ENCODE peak calls at places on chromosomes 6 and 20, in six cellular contexts. W is astrocyte, K is SJSA1, B is uterus, E is right lobe of liver, M is psoas muscle. R is an unnamed sample.

GRCh38 chr20:11849270-11849920 is 68.3 kb upstream of the BTBD3 start:
- DNase-seq in W (peak; percentile 62), B (no peak), K (no peak), M (no peak), E (no peak), R (no peak)

GRCh38 chr6:135227758-135228157 is 46.6 kb downstream of the MYB start:
- DNase-seq in B (no peak), M (no peak), W (no peak), K (no peak), E (no peak), R (no peak)

GRCh38 chr6:6455272-6455671 is 133.2 kb upstream of the LY86 start:
- DNase-seq in E (no peak), M (peak; percentile 26), K (no peak), W (no peak), B (no peak), R (no peak)

GRCh38 chr6:5541751-5542432 is 280.6 kb downstream of the FARS2 start:
- DNase-seq in K (no peak), W (no peak), B (no peak), M (no peak), E (no peak), R (peak; percentile 80)

GRCh38 chr20:5316188-5317158 is at the start of gene PROKR2:
- DNase-seq in K (no peak), W (no peak), E (no peak), B (no peak), M (no peak), R (peak; percentile 23)

GRCh38 chr6:90144396-90144795 is 152.2 kb downstream of the BACH2 start:
- DNase-seq in B (no peak), M (no peak), K (no peak), E (no peak), W (no peak), R (peak; percentile 42)

GRCh38 chr20:44921447-44921846 is 11.6 kb downstream of the PABPC1L start:
- DNase-seq in M (no peak), E (no peak), W (no peak), K (no peak), B (no peak), R (no peak)

GRCh38 chr20:22341508-22341907 is 242.9 kb downstream of the FOXA2 start:
- DNase-seq in K (peak; percentile 52), B (no peak), E (no peak), W (no peak), M (no peak), R (peak; percentile 64)

GRCh38 chr20:34249291-34249690 is 8.1 kb downstream of the ASIP start:
- DNase-seq in K (no peak), W (peak; percentile 42), M (no peak), E (no peak), B (no peak), R (no peak)

GRCh38 chr6:123965894-123966293 is 162.2 kb downstream of the NKAIN2 start:
- DNase-seq in K (no peak), M (no peak), W (no peak), B (no peak), E (no peak), R (peak; percentile 38)

GRCh38 chr20:24698189-24698588 is 228.8 kb downstream of the SYNDIG1 start:
- DNase-seq in E (no peak), K (no peak), M (no peak), W (no peak), B (no peak), R (no peak)
- H3K9me3 ChIP-seq in E (no peaks in the 10 kb centered on the region), K (no peaks in the 10 kb centered on the region), M (no peaks in the 10 kb centered on the region), W (no peaks in the 10 kb centered on the region), B (no peaks in the 10 kb centered on the region), R (peaks cover 4% of the 10 kb centered on the region)

GRCh38 chr6:122956376-122956775 is 39.7 kb upstream of the CLVS2 start:
- DNase-seq in B (no peak), M (no peak), K (no peak), W (no peak), E (no peak), R (no peak)

DNA sequence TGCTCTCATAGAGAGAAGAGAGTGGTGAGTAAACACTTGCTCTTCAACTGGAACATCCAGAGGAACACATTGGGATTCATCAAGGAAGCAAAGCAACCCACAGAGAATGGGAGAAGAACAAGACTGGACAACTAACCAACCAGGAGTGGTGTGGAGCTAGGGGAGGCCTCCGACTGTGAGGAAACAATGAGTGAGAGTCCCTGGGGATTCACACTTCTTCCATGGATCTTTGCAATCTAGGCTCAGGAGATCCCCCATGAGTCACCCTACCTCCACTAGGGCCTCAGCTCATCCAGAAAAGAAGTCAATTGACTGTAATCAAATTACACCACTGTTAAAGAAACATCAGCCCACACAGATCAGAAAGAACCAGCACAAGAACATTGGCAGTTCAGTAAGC is 42.3 kb upstream of the CLVS2 start:
- DNase-seq in M (no peak), E (no peak), K (no peak), W (no peak), B (no peak), R (peak; percentile 8)
- H3K9me3 ChIP-seq in M (peaks cover 7% of the 10 kb centered on the region), E (no peaks in the 10 kb centered on the region), K (no peaks in the 10 kb centered on the region), W (peaks cover 5% of the 10 kb centered on the region), B (no peaks in the 10 kb centered on the region), R (no peaks in the 10 kb centered on the region)

GRCh38 chr20:56244259-56244658 is 4.3 kb upstream of the MC3R start:
- DNase-seq in B (no peak), K (no peak), W (no peak), M (no peak), E (no peak), R (no peak)
- H3K9me3 ChIP-seq in B (no peaks in the 10 kb centered on the region), K (no peaks in the 10 kb centered on the region), W (no peaks in the 10 kb centered on the region), M (no peaks in the 10 kb centered on the region), E (no peaks in the 10 kb centered on the region), R (no peaks in the 10 kb centered on the region)

GRCh38 chr6:155341130-155341828 is 27.0 kb upstream of the TFB1M start:
- DNase-seq in K (no peak), M (no peak), E (no peak), B (no peak), W (peak; percentile 95), R (peak; percentile 89)
- H3K9me3 ChIP-seq in K (no peaks in the 10 kb centered on the region), M (peaks cover 20% of the 10 kb centered on the region), E (no peaks in the 10 kb centered on the region), B (peaks cover 4% of the 10 kb centered on the region), W (no peaks in the 10 kb centered on the region), R (no peaks in the 10 kb centered on the region)

GRCh38 chr20:31488171-31488570 is 13.1 kb downstream of the REM1 start:
- DNase-seq in M (no peak), K (no peak), E (no peak), W (no peak), B (peak; percentile 24), R (no peak)

GRCh38 chr20:31489152-31489551 is 14.1 kb downstream of the REM1 start:
- DNase-seq in E (no peak), M (no peak), W (no peak), K (no peak), B (no peak), R (no peak)

GRCh38 chr20:31485450-31486339 is 10.6 kb downstream of the REM1 start:
- DNase-seq in E (peak; percentile 63), M (peak; percentile 67), W (peak; percentile 59), B (peak; percentile 86), K (no peak), R (no peak)

DNA sequence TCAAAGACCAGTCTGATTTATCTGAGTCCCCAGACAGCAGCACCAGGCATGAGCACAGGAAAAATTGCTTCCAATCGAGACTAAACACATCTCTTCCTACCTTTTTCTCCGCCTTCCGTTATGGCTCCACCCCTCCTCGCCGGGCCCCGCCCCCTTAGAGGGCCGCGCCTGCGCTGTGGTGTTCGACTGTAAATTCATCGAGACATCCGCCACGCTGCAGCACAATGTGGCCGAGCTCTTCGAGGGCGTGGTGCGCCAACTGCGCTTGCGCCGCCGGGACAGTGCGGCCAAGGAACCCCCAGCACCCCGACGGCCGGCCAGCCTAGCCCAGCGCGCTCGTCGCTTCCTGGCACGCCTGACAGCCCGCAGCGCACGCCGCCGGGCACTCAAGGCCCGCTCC is 8.9 kb downstream of the REM1 start:
- DNase-seq in W (no peak), E (no peak), K (no peak), M (peak; percentile 28), B (peak; percentile 65), R (no peak)
- H3K9me3 ChIP-seq in W (peaks cover 4% of the 10 kb centered on the region), E (no peaks in the 10 kb centered on the region), K (no peaks in the 10 kb centered on the region), M (no peaks in the 10 kb centered on the region), B (no peaks in the 10 kb centered on the region), R (no peaks in the 10 kb centered on the region)

DNA sequence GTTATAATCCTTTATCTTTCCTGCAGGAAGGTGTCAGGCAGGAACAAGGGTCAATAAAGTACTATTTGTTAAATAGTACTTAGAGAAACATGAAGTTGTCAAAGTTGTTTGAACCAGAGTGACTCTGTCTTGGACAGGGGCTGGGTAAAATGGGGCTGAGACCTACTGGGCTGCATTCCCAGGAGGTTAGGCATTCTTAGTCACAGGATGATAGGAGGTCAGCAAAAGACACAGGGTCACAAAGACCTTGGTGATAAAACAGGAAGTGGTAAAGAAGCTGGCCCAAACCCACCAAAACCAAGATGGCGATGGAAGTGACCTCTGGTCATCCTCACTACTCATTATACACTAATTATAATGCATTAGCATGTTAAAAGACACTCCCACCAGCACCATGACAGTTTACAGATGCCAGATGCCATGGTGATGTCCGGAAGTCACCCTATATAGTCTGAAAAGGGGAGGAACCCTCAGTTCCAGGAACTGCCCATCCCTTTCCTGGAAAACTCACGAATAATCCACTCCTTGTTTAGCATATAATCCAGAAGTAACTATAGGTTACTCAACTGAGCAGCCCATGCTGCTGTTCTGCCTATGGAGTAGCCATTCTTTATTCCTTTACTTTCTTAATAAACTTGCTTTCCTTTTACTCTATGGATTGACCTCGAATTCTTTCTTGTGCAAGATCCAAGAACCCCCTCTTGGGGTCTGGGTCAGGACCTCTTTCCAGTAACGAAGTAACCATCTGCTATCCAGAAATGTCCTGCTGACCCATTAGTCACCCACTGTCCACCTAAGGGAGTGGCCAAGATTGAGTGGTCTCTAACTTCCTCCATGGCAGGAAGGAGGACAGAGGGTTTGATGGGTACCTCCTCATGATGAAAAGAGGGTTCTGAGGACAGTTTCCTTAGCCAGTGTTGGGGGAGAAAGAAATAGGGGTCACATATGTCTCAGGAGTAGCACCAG is 19.6 kb downstream of the SLC22A2 start:
- DNase-seq in M (no peak), W (no peak), B (no peak), E (peak; percentile 20), K (no peak), R (peak; percentile 53)
- H3K9me3 ChIP-seq in M (peaks cover 10% of the 10 kb centered on the region), W (no peaks in the 10 kb centered on the region), B (no peaks in the 10 kb centered on the region), E (no peaks in the 10 kb centered on the region), K (no peaks in the 10 kb centered on the region), R (no peaks in the 10 kb centered on the region)

GRCh38 chr6:70445001-70445400 is 31.7 kb downstream of the FAM135A start:
- DNase-seq in E (no peak), M (no peak), K (no peak), B (no peak), W (no peak), R (no peak)
- H3K9me3 ChIP-seq in E (no peaks in the 10 kb centered on the region), M (no peaks in the 10 kb centered on the region), K (no peaks in the 10 kb centered on the region), B (no peaks in the 10 kb centered on the region), W (no peaks in the 10 kb centered on the region), R (no peaks in the 10 kb centered on the region)

GRCh38 chr20:16132399-16132798 is 440.8 kb downstream of the KIF16B start:
- DNase-seq in W (no peak), K (no peak), B (no peak), E (no peak), M (no peak), R (no peak)
- H3K9me3 ChIP-seq in W (peaks cover 4% of the 10 kb centered on the region), K (no peaks in the 10 kb centered on the region), B (no peaks in the 10 kb centered on the region), E (no peaks in the 10 kb centered on the region), M (no peaks in the 10 kb centered on the region), R (peaks cover 4% of the 10 kb centered on the region)

R was measured in mammary epithelial cell.